ENCODE peak calls at places on chromosomes 4 and X, in four cellular contexts. One of them, this sample, is unnamed.

GRCh38 chr4:17204908-17205307 is 306.5 kb upstream of the LDB2 start:
- DNase-seq in fibroblast of mammary gland: no peak
- DNase-seq in OCI-LY7: no peak
- DNase-seq in colonic mucosa: no peak
- DNase-seq in this sample: no peak

GRCh38 chr4:136680271-136680670 is 852.0 kb downstream of the PCDH18 start:
- DNase-seq in fibroblast of mammary gland: no peak
- DNase-seq in OCI-LY7: no peak
- DNase-seq in colonic mucosa: no peak
- DNase-seq in this sample: no peak

GRCh38 chr4:77579406-77580076 is 26.1 kb upstream of the CXCL13 start:
- DNase-seq in fibroblast of mammary gland: peak
- DNase-seq in OCI-LY7: no peak
- DNase-seq in colonic mucosa: no peak
- DNase-seq in this sample: no peak

GRCh38 chr4:2411786-2412510 is 6.5 kb downstream of the ZFYVE28 start:
- DNase-seq in fibroblast of mammary gland: no peak
- DNase-seq in OCI-LY7: no peak
- DNase-seq in colonic mucosa: no peak
- DNase-seq in this sample: no peak

GRCh38 chrX:101260435-101260834 is 30.7 kb downstream of the TAF7L start:
- DNase-seq in fibroblast of mammary gland: peak
- DNase-seq in OCI-LY7: peak
- DNase-seq in colonic mucosa: no peak
- DNase-seq in this sample: no peak

GRCh38 chr4:122681568-122681967 is 50.9 kb upstream of the BBS12 start:
- DNase-seq in fibroblast of mammary gland: no peak
- DNase-seq in OCI-LY7: no peak
- DNase-seq in colonic mucosa: no peak
- DNase-seq in this sample: no peak

GRCh38 chr4:8639777-8640720 is 47.5 kb downstream of the CPZ start:
- DNase-seq in fibroblast of mammary gland: no peak
- DNase-seq in OCI-LY7: no peak
- DNase-seq in colonic mucosa: no peak
- DNase-seq in this sample: no peak

GRCh38 chrX:95893632-95894031 is 791.0 kb upstream of the DIAPH2 start:
- DNase-seq in fibroblast of mammary gland: peak
- DNase-seq in OCI-LY7: no peak
- DNase-seq in colonic mucosa: no peak
- DNase-seq in this sample: no peak

GRCh38 chr4:115113382-115114106 is at the start of gene NDST4:
- DNase-seq in fibroblast of mammary gland: peak
- DNase-seq in OCI-LY7: no peak
- DNase-seq in colonic mucosa: no peak
- DNase-seq in this sample: no peak

GRCh38 chr4:184851200-184851541 is 25.4 kb upstream of the ACSL1 start:
- DNase-seq in fibroblast of mammary gland: peak
- DNase-seq in OCI-LY7: peak
- DNase-seq in colonic mucosa: no peak
- DNase-seq in this sample: no peak

GRCh38 chr4:94036964-94037363 is 170.7 kb upstream of the SMARCAD1 start:
- DNase-seq in fibroblast of mammary gland: no peak
- DNase-seq in OCI-LY7: no peak
- DNase-seq in colonic mucosa: no peak
- DNase-seq in this sample: no peak

GRCh38 chr4:7160951-7161440 is 31.3 kb upstream of the SORCS2 start:
- DNase-seq in fibroblast of mammary gland: no peak
- DNase-seq in OCI-LY7: no peak
- DNase-seq in colonic mucosa: no peak
- DNase-seq in this sample: peak

GRCh38 chr4:90127706-90128345 is 632 bp downstream of the CCSER1 start:
- DNase-seq in fibroblast of mammary gland: no peak
- DNase-seq in OCI-LY7: no peak
- DNase-seq in colonic mucosa: peak
- DNase-seq in this sample: no peak

GRCh38 chrX:41382699-41383645 is 49.0 kb downstream of the DDX3X start:
- DNase-seq in fibroblast of mammary gland: peak
- DNase-seq in OCI-LY7: no peak
- DNase-seq in colonic mucosa: peak
- DNase-seq in this sample: no peak

GRCh38 chr4:40739347-40739746 is 10.4 kb upstream of the NSUN7 start:
- DNase-seq in fibroblast of mammary gland: no peak
- DNase-seq in OCI-LY7: no peak
- DNase-seq in colonic mucosa: no peak
- DNase-seq in this sample: no peak

GRCh38 chrX:16807976-16808542 is 21.8 kb downstream of the TXLNG start:
- DNase-seq in fibroblast of mammary gland: peak
- DNase-seq in OCI-LY7: no peak
- DNase-seq in colonic mucosa: peak
- DNase-seq in this sample: no peak

GRCh38 chr4:144463896-144464295 is 182.1 kb upstream of the HHIP start:
- DNase-seq in fibroblast of mammary gland: no peak
- DNase-seq in OCI-LY7: no peak
- DNase-seq in colonic mucosa: no peak
- DNase-seq in this sample: no peak

This sample was measured in coronary artery.